ENCODE peak calls at places on chromosome X, in seven cellular contexts. V is K562, Y is A549, J is HCT116, O is HepG2, W is SK-N-SH, R is GM12878. Q is an unnamed sample.

GRCh38 chrX:11349661-11350337 is 56.6 kb downstream of the AMELX start:
- DNase-seq in V (no peak), Y (no peak), J (no peak), O (no peak), W (no peak), R (no peak), Q (no peak)

GRCh38 chrX:148223361-148223760 is 242.2 kb downstream of the FMR1NB start:
- DNase-seq in V (no peak), Y (no peak), J (no peak), O (no peak), W (no peak), R (no peak), Q (no peak)

GRCh38 chrX:39815621-39816020 is 282.1 kb downstream of the BCOR start:
- DNase-seq in V (peak; percentile 26), Y (no peak), J (no peak), O (no peak), W (no peak), R (no peak), Q (peak; percentile 31)

GRCh38 chrX:8672176-8672575 is 59.8 kb downstream of the ANOS1 start:
- DNase-seq in V (no peak), Y (no peak), J (no peak), O (no peak), W (no peak), R (no peak), Q (no peak)

GRCh38 chrX:104172121-104172520 is 5.9 kb downstream of the FAM199X start:
- DNase-seq in V (no peak), Y (no peak), J (no peak), O (no peak), W (no peak), R (no peak), Q (no peak)

GRCh38 chrX:68417651-68418050 is 15.6 kb downstream of the OPHN1 start:
- DNase-seq in V (no peak), Y (no peak), J (no peak), O (no peak), W (no peak), R (no peak), Q (no peak)

GRCh38 chrX:55127692-55128091 is 38.9 kb downstream of the PAGE2 start:
- DNase-seq in V (no peak), Y (no peak), J (no peak), O (no peak), W (no peak), R (no peak), Q (no peak)

GRCh38 chrX:152895724-152896420 is 2.0 kb upstream of the ZNF185 start:
- DNase-seq in V (no peak), Y (no peak), J (peak; percentile 35), O (no peak), W (no peak), R (no peak), Q (no peak)

GRCh38 chrX:153828723-153829548 is 1.4 kb downstream of the PDZD4 start:
- DNase-seq in V (no peak), Y (peak; percentile 36), J (no peak), O (peak; percentile 2), W (peak; percentile 61), R (no peak), Q (peak; percentile 74)

GRCh38 chrX:68183612-68184214 is 249.6 kb downstream of the OPHN1 start:
- DNase-seq in V (peak; percentile 14), Y (peak; percentile 62), J (no peak), O (peak; percentile 27), W (peak; percentile 9), R (no peak), Q (peak; percentile 65)

GRCh38 chrX:920234-920799 is 289.7 kb downstream of the SHOX start:
- DNase-seq in V (no peak), Y (no peak), J (no peak), O (no peak), W (no peak), R (no peak), Q (no peak)

GRCh38 chrX:72018277-72019112 is 107.8 kb downstream of the NHSL2 start:
- DNase-seq in V (peak; percentile 92), Y (peak; percentile 84), J (peak; percentile 55), O (peak; percentile 47), W (peak; percentile 97), R (no peak), Q (peak; percentile 80)

GRCh38 chrX:21870494-21870893 is 14.7 kb downstream of the YY2 start:
- DNase-seq in V (no peak), Y (no peak), J (no peak), O (no peak), W (no peak), R (no peak), Q (no peak)

GRCh38 chrX:46203115-46203514 is 342.1 kb downstream of the ZNF674 start:
- DNase-seq in V (no peak), Y (no peak), J (no peak), O (no peak), W (no peak), R (no peak), Q (no peak)

GRCh38 chrX:12065251-12065650 is 73.0 kb upstream of the FRMPD4 start:
- DNase-seq in V (no peak), Y (peak; percentile 25), J (no peak), O (no peak), W (no peak), R (no peak), Q (peak; percentile 68)

GRCh38 chrX:139932077-139932900 is 564 bp downstream of the ATP11C start:
- DNase-seq in V (peak; percentile 84), Y (peak; percentile 10), J (no peak), O (no peak), W (peak; percentile 79), R (no peak), Q (peak; percentile 56)

GRCh38 chrX:125203379-125203736 is 116.3 kb upstream of the TEX13C start:
- DNase-seq in V (no peak), Y (no peak), J (no peak), O (no peak), W (peak; percentile 14), R (no peak), Q (peak; percentile 23)
- TF ChIP-seq REST in V (no peak), Y (no peak), J (no peak), O (no peak), W (no peak), R (no peak), Q (no peak)

GRCh38 chrX:53048169-53049126 is at the start of gene GPR173:
- DNase-seq in V (no peak), Y (no peak), J (no peak), O (no peak), W (peak; percentile 85), R (no peak), Q (peak; percentile 57)
- H3K4me2 ChIP-seq in V (no peak within 1 kb of the TSS), Y (no peak within 1 kb of the TSS), J (peak within 1 kb of the TSS; percentile 78), O (no peak within 1 kb of the TSS), W (peak within 1 kb of the TSS; percentile 81), R (no peak within 1 kb of the TSS), Q (peak within 1 kb of the TSS; percentile 78)

DNA sequence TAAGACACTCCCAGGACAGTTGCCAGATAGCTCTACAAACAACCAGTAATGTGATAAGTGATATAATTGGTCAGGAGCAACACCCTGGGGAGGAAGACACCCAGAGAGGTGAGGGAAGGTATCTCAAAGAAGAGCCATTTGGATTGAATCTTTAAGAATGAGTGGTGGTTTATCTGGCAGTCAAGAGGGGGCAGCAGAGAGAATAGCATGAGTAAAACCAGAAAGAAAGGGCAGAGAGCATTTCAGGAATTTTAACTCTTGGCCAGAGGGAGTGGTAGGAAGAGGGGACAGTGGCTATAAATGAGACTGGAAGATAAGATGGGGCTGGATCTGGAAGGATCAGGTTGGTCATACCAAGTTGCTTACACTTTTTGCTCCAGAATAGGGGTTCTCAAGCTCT is 5.9 kb upstream of the SEPTIN6 start:
- DNase-seq in V (peak; percentile 27), Y (peak; percentile 75), J (peak; percentile 47), O (peak; percentile 41), W (peak; percentile 63), R (no peak), Q (peak; percentile 82)
- TF ChIP-seq REST in V (no peak), Y (no peak), J (no peak), O (no peak), W (no peak), R (no peak), Q (no peak)

DNA sequence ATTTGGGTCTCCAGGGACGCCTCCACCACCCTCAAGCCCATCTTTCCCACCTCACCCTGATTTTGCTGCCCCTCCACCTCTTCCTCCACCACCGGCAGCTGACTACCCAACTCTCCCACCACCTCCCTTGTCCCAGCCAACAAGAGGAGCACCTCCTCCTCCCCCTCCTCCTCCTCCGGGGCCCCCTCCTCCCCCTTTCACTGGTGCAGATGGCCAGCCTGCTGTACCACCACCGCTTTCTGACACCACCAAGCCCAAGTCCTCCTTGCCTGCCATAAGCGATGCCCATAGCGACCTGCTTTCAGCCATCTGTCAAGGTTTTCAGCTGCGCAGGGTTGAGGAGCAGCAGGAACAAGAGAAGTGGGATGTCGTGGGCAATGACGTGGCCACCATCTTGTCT is 32.4 kb upstream of the ZNF81 start:
- DNase-seq in V (no peak), Y (no peak), J (no peak), O (no peak), W (no peak), R (no peak), Q (no peak)
- H3K4me2 ChIP-seq in V (no peak overlapping the region), Y (no peak overlapping the region), J (no peak overlapping the region), O (no peak overlapping the region), W (no peak overlapping the region), R (no peak overlapping the region), Q (no peak overlapping the region)

DNA sequence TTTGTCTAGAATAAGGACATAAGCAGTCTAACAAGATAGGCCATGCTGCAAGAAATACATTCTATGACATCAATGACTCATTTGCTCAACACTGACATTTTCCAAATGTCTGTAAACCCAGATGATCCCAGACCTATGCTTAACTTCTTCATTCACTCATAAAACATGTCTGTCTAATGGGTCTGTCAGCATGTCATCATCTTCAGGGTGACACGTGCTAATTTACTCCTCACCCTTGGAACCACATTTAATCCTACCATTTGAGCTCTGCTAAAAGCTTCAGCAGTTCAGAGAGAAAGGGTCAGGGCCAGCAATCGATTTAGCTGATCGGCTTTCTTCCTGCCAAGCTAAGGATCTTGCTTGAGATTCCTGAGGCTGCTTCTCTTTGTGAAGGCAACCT is 109.4 kb upstream of the MAP3K15 start:
- DNase-seq in V (no peak), Y (no peak), J (no peak), O (no peak), W (no peak), R (no peak), Q (no peak)
- TF ChIP-seq REST in V (no peak), Y (no peak), J (no peak), O (no peak), W (no peak), R (no peak), Q (no peak)

GRCh38 chrX:144801786-144802185 is 445.5 kb upstream of the SPANXN1 start:
- DNase-seq in V (no peak), Y (no peak), J (no peak), O (no peak), W (no peak), R (no peak), Q (no peak)
- H3K4me2 ChIP-seq in V (no peak overlapping the region), Y (no peak overlapping the region), J (no peak overlapping the region), O (no peak overlapping the region), W (no peak overlapping the region), R (no peak overlapping the region), Q (no peak overlapping the region)

DNA sequence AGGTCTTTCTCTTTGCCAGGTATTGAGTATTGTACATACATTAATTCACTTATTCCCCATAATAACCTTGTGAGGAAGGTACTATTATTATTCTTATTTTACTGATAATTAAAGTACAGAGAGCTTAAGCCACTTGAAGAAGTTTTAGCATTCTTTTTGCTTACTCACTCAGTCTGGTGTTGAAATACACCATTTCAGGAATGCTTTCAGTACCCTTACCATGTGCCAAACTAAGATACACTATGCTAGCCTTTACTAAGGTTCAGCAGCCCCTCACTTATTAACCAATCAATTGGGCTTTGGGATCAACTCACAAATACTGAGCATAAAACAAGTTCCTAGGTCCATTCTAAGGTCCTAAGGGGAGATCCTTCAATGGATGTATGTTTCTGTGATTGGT is 179.0 kb upstream of the FGF13 start:
- DNase-seq in V (no peak), Y (no peak), J (no peak), O (no peak), W (no peak), R (no peak), Q (no peak)
- TF ChIP-seq REST in V (no peak), Y (no peak), J (no peak), O (no peak), W (no peak), R (no peak), Q (no peak)

Q was measured in GM23338.